ENCODE peak calls at places on chromosome 2, in seven cellular contexts. W, T, R, D, Y, I and V are unnamed samples.

GRCh38 chr2:210620456-210620855 is 64.1 kb downstream of the CPS1 start:
- DNase-seq in R (no peak), D (no peak), I (no peak), W (no peak), Y (no peak), T (no peak), V (no peak)

GRCh38 chr2:227460079-227460485 is 11.9 kb upstream of the AGFG1 start:
- DNase-seq in T (no peak), I (no peak), R (no peak), W (no peak), Y (no peak), D (no peak), V (no peak)

GRCh38 chr2:148887349-148888002 is 12.4 kb downstream of the KIF5C start:
- DNase-seq in R (no peak), T (no peak), W (no peak), D (no peak), I (no peak), Y (no peak), V (no peak)

GRCh38 chr2:12848176-12848575 is 131.4 kb downstream of the TRIB2 start:
- DNase-seq in W (no peak), Y (no peak), D (no peak), T (no peak), I (no peak), R (no peak), V (no peak)

GRCh38 chr2:24917086-24917485 is 3.0 kb downstream of the ADCY3 start:
- DNase-seq in T (no peak), I (no peak), D (no peak), W (no peak), R (no peak), Y (peak; percentile 31), V (no peak)

GRCh38 chr2:27857417-27858172 is 32.6 kb downstream of the RBKS start:
- DNase-seq in W (no peak), I (no peak), T (no peak), R (no peak), D (no peak), Y (no peak), V (no peak)

GRCh38 chr2:222915092-222915957 is 54.5 kb downstream of the ACSL3 start:
- DNase-seq in R (no peak), T (peak; percentile 4), W (no peak), Y (no peak), D (no peak), I (no peak), V (no peak)

GRCh38 chr2:1484131-1484884 is 71.0 kb downstream of the TPO start:
- DNase-seq in D (peak; percentile 23), T (no peak), R (no peak), W (no peak), I (no peak), Y (peak; percentile 47), V (no peak)

GRCh38 chr2:96959406-96960110 is 26.8 kb downstream of the FAM178B start:
- DNase-seq in D (no peak), W (peak; percentile 50), T (no peak), Y (no peak), R (no peak), I (no peak), V (no peak)

GRCh38 chr2:207223051-207223450 is 57.3 kb upstream of the KLF7 start:
- DNase-seq in I (no peak), R (no peak), W (no peak), Y (no peak), D (no peak), T (no peak), V (no peak)

GRCh38 chr2:133130548-133131246 is 437.6 kb downstream of the NCKAP5 start:
- DNase-seq in Y (no peak), R (no peak), W (no peak), I (no peak), T (no peak), D (no peak), V (no peak)

GRCh38 chr2:19574788-19575260 is 216.4 kb upstream of the OSR1 start:
- DNase-seq in T (no peak), R (peak; percentile 39), D (no peak), W (peak; percentile 84), Y (peak; percentile 56), I (no peak), V (no peak)

GRCh38 chr2:126981476-126981875 is 82.8 kb downstream of the TEX51 start:
- DNase-seq in I (no peak), Y (no peak), R (no peak), T (no peak), D (no peak), W (no peak), V (no peak)

GRCh38 chr2:34849827-34850226 is 1250.7 kb upstream of the FAM98A start:
- DNase-seq in Y (no peak), I (no peak), T (no peak), W (no peak), D (no peak), R (no peak), V (no peak)

DNA sequence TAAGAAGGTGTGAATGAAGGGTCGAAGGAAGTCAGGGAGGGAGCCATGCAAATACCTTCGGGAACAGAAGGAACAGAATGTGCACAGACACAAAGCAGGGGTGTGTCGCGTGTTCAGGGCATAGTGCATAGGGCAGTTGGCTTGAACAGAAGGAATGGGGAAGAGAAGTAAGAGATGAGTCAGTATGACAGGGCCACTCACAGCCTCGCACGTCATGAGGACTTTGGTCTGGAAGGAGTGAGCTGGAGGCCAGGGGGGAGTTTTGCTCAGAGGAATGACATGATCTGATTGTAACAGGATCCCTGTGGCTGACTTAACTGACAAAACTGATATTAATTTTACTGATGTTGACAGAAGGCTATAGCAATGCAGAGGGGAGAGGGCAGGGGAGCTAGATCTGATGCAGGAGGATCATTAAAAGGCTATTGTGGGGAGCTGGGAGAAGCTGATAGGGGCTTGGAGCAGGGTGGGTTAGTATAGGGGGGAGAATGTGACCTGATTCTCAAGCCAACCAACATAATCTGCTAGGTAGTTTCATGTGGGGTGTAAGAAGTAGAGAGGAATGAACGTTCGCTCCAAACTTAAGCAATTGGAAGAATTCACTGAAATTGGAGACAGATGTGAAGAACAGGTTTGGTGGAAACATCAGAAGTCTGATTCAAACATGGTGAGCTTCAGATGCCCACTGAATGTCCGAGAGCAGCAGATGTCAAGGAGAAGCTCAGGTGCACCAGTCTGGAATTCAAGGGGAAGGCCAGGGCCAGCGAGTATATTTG is 60.4 kb upstream of the COPS8 start:
- DNase-seq in R (peak; percentile 73), Y (no peak), T (peak; percentile 37), I (no peak), D (peak; percentile 51), W (no peak), V (no peak)
- TF ChIP-seq POLR2A in R (peak; percentile 28), Y (no peak), T (no peak), I (no peak), D (no peak), W (no peak), V (no peak)

DNA sequence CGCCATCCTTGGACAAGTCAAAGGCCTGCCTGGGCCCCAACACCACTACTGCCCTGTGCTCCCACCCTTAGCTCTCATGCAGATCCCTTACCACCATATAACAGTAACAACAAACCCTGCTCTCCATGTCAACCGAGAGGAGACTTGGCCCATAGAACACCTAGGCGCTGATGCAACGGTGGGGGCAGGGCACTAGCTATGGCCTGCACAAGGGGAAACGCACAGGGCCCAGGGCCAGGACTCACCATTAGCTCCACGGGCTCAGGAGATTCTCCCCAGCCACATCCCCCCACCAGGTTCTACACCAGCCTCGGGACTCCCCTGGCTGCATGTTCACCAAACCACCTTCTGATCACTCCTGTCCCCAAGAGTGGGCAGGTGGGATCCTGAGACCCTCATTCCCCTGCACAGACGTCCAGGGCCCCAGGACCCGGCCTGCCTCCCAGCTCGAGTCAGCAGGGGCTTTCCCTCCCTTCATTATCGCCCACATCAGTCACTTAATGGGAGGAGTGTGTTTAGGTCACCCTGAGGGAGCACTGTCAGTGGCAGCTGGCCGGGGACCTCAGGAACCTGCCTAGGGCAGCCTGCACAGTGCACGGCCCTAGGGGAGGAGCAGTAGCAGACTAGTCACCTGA is 29.3 kb downstream of the ANKMY1 start:
- DNase-seq in R (no peak), D (no peak), I (no peak), W (no peak), T (no peak), Y (peak; percentile 42), V (no peak)
- H3K9me3 ChIP-seq in R (peaks cover 33% of the 10 kb centered on the region), D (peaks cover 58% of the 10 kb centered on the region), I (peaks cover 18% of the 10 kb centered on the region), W (peaks cover 3% of the 10 kb centered on the region), T (peaks cover 41% of the 10 kb centered on the region), Y (peaks cover 21% of the 10 kb centered on the region), V (no peaks in the 10 kb centered on the region)

GRCh38 chr2:239328306-239329191 is 72.3 kb downstream of the HDAC4 start:
- DNase-seq in I (no peak), W (peak; percentile 97), R (peak; percentile 65), T (no peak), D (peak; percentile 74), Y (no peak), V (no peak)

GRCh38 chr2:239330836-239331235 is 70.0 kb downstream of the HDAC4 start:
- DNase-seq in T (no peak), Y (no peak), I (no peak), W (no peak), R (no peak), D (no peak), V (no peak)

GRCh38 chr2:239329972-239330572 is 70.7 kb downstream of the HDAC4 start:
- DNase-seq in Y (no peak), I (no peak), W (no peak), R (no peak), D (peak; percentile 58), T (no peak), V (no peak)

GRCh38 chr2:239327536-239328305 is 73.1 kb downstream of the HDAC4 start:
- DNase-seq in T (no peak), R (no peak), D (no peak), W (no peak), Y (no peak), I (no peak), V (no peak)

DNA sequence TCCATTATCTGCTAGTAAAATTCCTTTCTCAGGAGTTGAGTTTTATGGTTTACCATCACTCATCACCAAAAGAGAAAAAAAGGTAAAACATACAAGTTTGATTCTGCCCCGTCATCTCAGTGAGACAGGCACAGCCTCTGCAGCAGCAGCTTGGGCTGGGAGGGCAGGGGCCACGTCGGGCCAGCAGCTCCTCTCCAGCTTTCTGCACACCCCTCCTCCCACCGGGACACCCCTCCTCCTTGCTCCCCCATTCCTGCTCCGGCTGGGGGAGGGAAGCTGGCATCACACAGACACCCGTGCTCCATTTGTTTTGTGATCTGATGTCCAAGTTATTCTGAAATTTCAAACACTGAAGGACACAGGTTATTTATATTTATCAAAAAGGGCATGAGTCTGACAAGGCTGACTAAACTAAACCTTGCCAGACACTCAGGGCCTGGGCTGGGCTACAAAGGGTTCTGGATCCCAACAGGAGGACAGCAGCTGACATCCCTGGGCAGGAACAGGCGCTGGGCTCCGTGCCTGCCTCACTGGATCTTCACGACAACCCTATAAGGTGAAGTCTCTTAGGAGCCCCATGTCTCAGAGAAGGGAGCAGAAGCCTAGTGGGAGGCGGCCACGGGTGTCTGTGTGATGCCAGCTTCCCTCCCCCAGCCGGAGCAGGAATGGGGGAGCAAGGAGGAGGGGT is 71.4 kb downstream of the HDAC4 start:
- DNase-seq in W (peak; percentile 99), D (peak; percentile 23), R (peak; percentile 65), T (no peak), I (no peak), Y (no peak), V (no peak)
- TF ChIP-seq POLR2AphosphoS5 in W (peak; percentile 95), D (peak; percentile 70), R (peak; percentile 60), T (no peak), I (no peak), Y (no peak), V (peak; percentile 39)

DNA sequence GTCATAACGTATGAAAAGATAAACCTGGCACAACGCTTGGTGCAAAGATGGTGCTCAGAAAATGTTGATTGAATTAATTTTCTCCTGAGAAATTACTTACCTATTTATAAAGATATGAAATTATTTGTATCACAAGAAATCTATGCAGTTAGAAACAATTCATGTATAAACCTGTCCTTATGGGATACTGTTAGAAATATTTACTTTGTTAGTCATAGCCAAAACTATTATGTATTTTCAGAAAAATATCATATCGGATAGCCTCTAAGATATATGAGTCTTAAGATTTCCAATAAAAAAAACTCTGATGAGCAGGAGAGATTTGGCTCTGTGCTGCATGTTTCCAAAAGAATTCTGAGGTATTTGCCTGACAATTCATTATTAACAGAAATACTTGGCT is 880.7 kb downstream of the LRRTM4 start:
- DNase-seq in W (no peak), R (no peak), I (no peak), D (no peak), Y (no peak), T (no peak), V (no peak)
- TF ChIP-seq POLR2A in W (no peak), R (no peak), I (no peak), D (no peak), Y (no peak), T (no peak), V (no peak)